ENCODE peak calls at places on chromosomes 4 and X, in six cellular contexts. One of them, this sample, is unnamed.

GRCh38 chr4:38674206-38675144 is 10.5 kb downstream of the KLF3 start:
- DNase-seq in nephron progenitor cell: peak
- DNase-seq in activated CD8-positive, alpha-beta T cell treated with anti-CD3 and anti-CD28 coated beads for 36 hours: no peak
- DNase-seq in colonic mucosa: peak
- DNase-seq in PC-9: no peak
- DNase-seq in fibroblast of the aortic adventitia: peak
- DNase-seq in this sample: no peak

GRCh38 chr4:25654971-25655963 is at the start of gene SLC34A2:
- DNase-seq in activated CD8-positive, alpha-beta T cell treated with anti-CD3 and anti-CD28 coated beads for 36 hours: no peak
- DNase-seq in nephron progenitor cell: peak
- DNase-seq in fibroblast of the aortic adventitia: no peak
- DNase-seq in colonic mucosa: no peak
- DNase-seq in PC-9: peak
- DNase-seq in this sample: peak

GRCh38 chr4:17447675-17448298 is 64.1 kb downstream of the QDPR start:
- DNase-seq in fibroblast of the aortic adventitia: peak
- DNase-seq in PC-9: peak
- DNase-seq in activated CD8-positive, alpha-beta T cell treated with anti-CD3 and anti-CD28 coated beads for 36 hours: peak
- DNase-seq in nephron progenitor cell: peak
- DNase-seq in colonic mucosa: peak
- DNase-seq in this sample: peak

GRCh38 chrX:40987413-40987812 is 97.8 kb upstream of the USP9X start:
- DNase-seq in nephron progenitor cell: no peak
- DNase-seq in fibroblast of the aortic adventitia: no peak
- DNase-seq in activated CD8-positive, alpha-beta T cell treated with anti-CD3 and anti-CD28 coated beads for 36 hours: no peak
- DNase-seq in colonic mucosa: no peak
- DNase-seq in PC-9: no peak
- DNase-seq in this sample: peak

GRCh38 chrX:80014141-80014940 is at the start of gene TBX22:
- DNase-seq in activated CD8-positive, alpha-beta T cell treated with anti-CD3 and anti-CD28 coated beads for 36 hours: no peak
- DNase-seq in nephron progenitor cell: no peak
- DNase-seq in PC-9: no peak
- DNase-seq in colonic mucosa: no peak
- DNase-seq in fibroblast of the aortic adventitia: no peak
- DNase-seq in this sample: peak

GRCh38 chrX:119399772-119400101 is 601 bp downstream of the SLC25A43 start:
- DNase-seq in PC-9: no peak
- DNase-seq in nephron progenitor cell: no peak
- DNase-seq in colonic mucosa: no peak
- DNase-seq in activated CD8-positive, alpha-beta T cell treated with anti-CD3 and anti-CD28 coated beads for 36 hours: no peak
- DNase-seq in fibroblast of the aortic adventitia: peak
- DNase-seq in this sample: peak

GRCh38 chr4:924107-925096 is 7.7 kb downstream of the GAK start:
- DNase-seq in nephron progenitor cell: no peak
- DNase-seq in fibroblast of the aortic adventitia: peak
- DNase-seq in PC-9: no peak
- DNase-seq in colonic mucosa: no peak
- DNase-seq in activated CD8-positive, alpha-beta T cell treated with anti-CD3 and anti-CD28 coated beads for 36 hours: peak
- DNase-seq in this sample: no peak

GRCh38 chr4:6374575-6374974 is 97.8 kb downstream of the PPP2R2C start:
- DNase-seq in colonic mucosa: no peak
- DNase-seq in nephron progenitor cell: no peak
- DNase-seq in activated CD8-positive, alpha-beta T cell treated with anti-CD3 and anti-CD28 coated beads for 36 hours: no peak
- DNase-seq in fibroblast of the aortic adventitia: no peak
- DNase-seq in PC-9: no peak
- DNase-seq in this sample: no peak

GRCh38 chrX:122770581-122770980 is 413.5 kb upstream of the GRIA3 start:
- DNase-seq in PC-9: no peak
- DNase-seq in activated CD8-positive, alpha-beta T cell treated with anti-CD3 and anti-CD28 coated beads for 36 hours: no peak
- DNase-seq in nephron progenitor cell: no peak
- DNase-seq in colonic mucosa: no peak
- DNase-seq in fibroblast of the aortic adventitia: no peak
- DNase-seq in this sample: no peak

GRCh38 chr4:2243682-2244380 is 1.9 kb upstream of the HAUS3 start:
- DNase-seq in activated CD8-positive, alpha-beta T cell treated with anti-CD3 and anti-CD28 coated beads for 36 hours: peak
- DNase-seq in colonic mucosa: peak
- DNase-seq in PC-9: no peak
- DNase-seq in nephron progenitor cell: peak
- DNase-seq in fibroblast of the aortic adventitia: peak
- DNase-seq in this sample: no peak
- TF ChIP-seq CTCF in activated CD8-positive, alpha-beta T cell treated with anti-CD3 and anti-CD28 coated beads for 36 hours: no peak
- TF ChIP-seq CTCF in colonic mucosa: no peak
- TF ChIP-seq CTCF in PC-9: no peak
- TF ChIP-seq CTCF in nephron progenitor cell: peak
- TF ChIP-seq CTCF in fibroblast of the aortic adventitia: peak
- TF ChIP-seq CTCF in this sample: peak

GRCh38 chr4:42965326-42965725 is 72.8 kb downstream of the GRXCR1 start:
- DNase-seq in PC-9: no peak
- DNase-seq in activated CD8-positive, alpha-beta T cell treated with anti-CD3 and anti-CD28 coated beads for 36 hours: peak
- DNase-seq in nephron progenitor cell: no peak
- DNase-seq in colonic mucosa: no peak
- DNase-seq in fibroblast of the aortic adventitia: no peak
- DNase-seq in this sample: peak
- TF ChIP-seq CTCF in PC-9: no peak
- TF ChIP-seq CTCF in activated CD8-positive, alpha-beta T cell treated with anti-CD3 and anti-CD28 coated beads for 36 hours: no peak
- TF ChIP-seq CTCF in nephron progenitor cell: no peak
- TF ChIP-seq CTCF in colonic mucosa: no peak
- TF ChIP-seq CTCF in fibroblast of the aortic adventitia: no peak
- TF ChIP-seq CTCF in this sample: peak

GRCh38 chr4:176052744-176053143 is 12.9 kb upstream of the WDR17 start:
- DNase-seq in nephron progenitor cell: no peak
- DNase-seq in PC-9: no peak
- DNase-seq in colonic mucosa: no peak
- DNase-seq in fibroblast of the aortic adventitia: no peak
- DNase-seq in activated CD8-positive, alpha-beta T cell treated with anti-CD3 and anti-CD28 coated beads for 36 hours: no peak
- DNase-seq in this sample: no peak

GRCh38 chr4:176053785-176054184 is 11.9 kb upstream of the WDR17 start:
- DNase-seq in fibroblast of the aortic adventitia: no peak
- DNase-seq in colonic mucosa: no peak
- DNase-seq in activated CD8-positive, alpha-beta T cell treated with anti-CD3 and anti-CD28 coated beads for 36 hours: no peak
- DNase-seq in nephron progenitor cell: no peak
- DNase-seq in PC-9: no peak
- DNase-seq in this sample: no peak

DNA sequence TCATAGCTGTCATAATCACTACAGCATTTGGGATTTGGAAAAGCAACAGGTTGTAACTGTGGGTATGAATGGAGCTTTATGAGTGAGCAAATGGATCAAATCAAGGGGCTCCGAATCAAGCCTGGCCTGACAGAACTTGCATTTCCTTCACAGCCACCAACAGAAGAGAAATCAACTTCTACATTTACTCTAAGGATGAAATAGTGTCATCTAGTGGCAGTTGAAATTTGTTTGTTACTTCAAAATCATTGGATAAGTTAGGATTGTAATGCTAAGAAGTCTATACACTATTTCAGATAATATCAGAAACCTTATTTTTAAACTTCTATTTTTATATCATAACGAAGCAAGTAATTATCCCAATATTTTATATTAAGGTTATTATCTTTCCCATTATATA is 10.7 kb upstream of the WDR17 start:
- DNase-seq in PC-9: no peak
- DNase-seq in nephron progenitor cell: no peak
- DNase-seq in fibroblast of the aortic adventitia: no peak
- DNase-seq in activated CD8-positive, alpha-beta T cell treated with anti-CD3 and anti-CD28 coated beads for 36 hours: no peak
- DNase-seq in colonic mucosa: no peak
- DNase-seq in this sample: peak
- TF ChIP-seq CTCF in PC-9: no peak
- TF ChIP-seq CTCF in nephron progenitor cell: no peak
- TF ChIP-seq CTCF in fibroblast of the aortic adventitia: peak
- TF ChIP-seq CTCF in activated CD8-positive, alpha-beta T cell treated with anti-CD3 and anti-CD28 coated beads for 36 hours: no peak
- TF ChIP-seq CTCF in colonic mucosa: no peak
- TF ChIP-seq CTCF in this sample: peak

GRCh38 chr4:86898562-86898961 is 6.3 kb upstream of the C4orf36 start:
- DNase-seq in activated CD8-positive, alpha-beta T cell treated with anti-CD3 and anti-CD28 coated beads for 36 hours: no peak
- DNase-seq in PC-9: peak
- DNase-seq in nephron progenitor cell: no peak
- DNase-seq in fibroblast of the aortic adventitia: no peak
- DNase-seq in colonic mucosa: no peak
- DNase-seq in this sample: peak
- TF ChIP-seq CTCF in activated CD8-positive, alpha-beta T cell treated with anti-CD3 and anti-CD28 coated beads for 36 hours: no peak
- TF ChIP-seq CTCF in PC-9: peak
- TF ChIP-seq CTCF in nephron progenitor cell: no peak
- TF ChIP-seq CTCF in fibroblast of the aortic adventitia: no peak
- TF ChIP-seq CTCF in colonic mucosa: peak
- TF ChIP-seq CTCF in this sample: peak

This sample was measured in GM23338.